ENCODE peak calls at places on chromosomes 1 and 21, in nine cellular contexts. J, X, E, D, F, K, C, Y and H are unnamed samples.

GRCh38 chr1:183237046-183237445 is 51.0 kb downstream of the LAMC2 start:
- DNase-seq in J (no peak), X (no peak), E (no peak), D (no peak), F (no peak), K (no peak), C (no peak), Y (no peak), H (no peak)

GRCh38 chr1:198903203-198903602 is 264.4 kb downstream of the PTPRC start:
- DNase-seq in J (no peak), X (no peak), E (no peak), D (peak), F (no peak), K (no peak), C (no peak), Y (no peak), H (no peak)

GRCh38 chr21:14685568-14685967 is 139.5 kb upstream of the SAMSN1 start:
- DNase-seq in J (no peak), X (no peak), E (peak), D (no peak), F (no peak), K (no peak), C (no peak), Y (no peak), H (no peak)

GRCh38 chr1:2787163-2787911 is 14.2 kb downstream of the TTC34 start:
- DNase-seq in J (peak), X (no peak), E (no peak), D (no peak), F (no peak), K (no peak), C (no peak), Y (no peak), H (no peak)

GRCh38 chr1:40248429-40248828 is 692 bp downstream of the TMCO2 start:
- DNase-seq in J (no peak), X (no peak), E (no peak), D (no peak), F (no peak), K (no peak), C (no peak), Y (no peak), H (no peak)

GRCh38 chr21:45450741-45451740 is 46.1 kb downstream of the COL18A1 start:
- DNase-seq in J (no peak), X (no peak), E (no peak), D (no peak), F (no peak), K (no peak), C (no peak), Y (no peak), H (no peak)

GRCh38 chr1:158527190-158527815 is 26.9 kb downstream of the OR6Y1 start:
- DNase-seq in J (no peak), X (no peak), E (no peak), D (no peak), F (no peak), K (no peak), C (no peak), Y (no peak), H (no peak)

GRCh38 chr1:101130673-101131072 is 105.1 kb upstream of the DPH5 start:
- DNase-seq in J (no peak), X (no peak), E (no peak), D (no peak), F (no peak), K (no peak), C (peak), Y (no peak), H (no peak)

GRCh38 chr21:37224861-37225260 is 42.3 kb downstream of the VPS26C start:
- DNase-seq in J (no peak), X (no peak), E (no peak), D (no peak), F (no peak), K (no peak), C (no peak), Y (no peak), H (no peak)

GRCh38 chr1:94124538-94124937 is 3.6 kb upstream of the ABCA4 start:
- DNase-seq in J (no peak), X (no peak), E (no peak), D (no peak), F (no peak), K (no peak), C (no peak), Y (no peak), H (no peak)

GRCh38 chr1:162196387-162196786 is 126.9 kb downstream of the NOS1AP start:
- DNase-seq in J (no peak), X (no peak), E (no peak), D (no peak), F (no peak), K (no peak), C (no peak), Y (no peak), H (no peak)

GRCh38 chr1:46580140-46580903 is 23.7 kb downstream of the MKNK1 start:
- DNase-seq in J (no peak), X (no peak), E (peak), D (no peak), F (no peak), K (no peak), C (no peak), Y (no peak), H (no peak)

GRCh38 chr1:17700981-17701870 is 53.9 kb upstream of the ACTL8 start:
- DNase-seq in J (no peak), X (no peak), E (no peak), D (no peak), F (no peak), K (no peak), C (no peak), Y (no peak), H (no peak)

GRCh38 chr1:53080041-53080440 is 18.0 kb downstream of the PODN start:
- DNase-seq in J (no peak), X (no peak), E (no peak), D (no peak), F (no peak), K (no peak), C (no peak), Y (no peak), H (no peak)

GRCh38 chr1:20837554-20838192 is 50.6 kb upstream of the HP1BP3 start:
- DNase-seq in J (no peak), X (no peak), E (no peak), D (no peak), F (no peak), K (no peak), C (no peak), Y (no peak), H (no peak)

GRCh38 chr1:72567511-72567910 is 285.2 kb upstream of the NEGR1 start:
- DNase-seq in J (no peak), X (no peak), E (no peak), D (peak), F (no peak), K (no peak), C (no peak), Y (no peak), H (no peak)

GRCh38 chr1:167291539-167292195 is 71.0 kb downstream of the POU2F1 start:
- DNase-seq in J (no peak), X (no peak), E (no peak), D (no peak), F (no peak), K (no peak), C (no peak), Y (no peak), H (no peak)

GRCh38 chr1:151596166-151596933 is 15.5 kb upstream of the SNX27 start:
- DNase-seq in J (no peak), X (no peak), E (no peak), D (no peak), F (no peak), K (no peak), C (peak), Y (no peak), H (no peak)

GRCh38 chr1:109158433-109158832 is 44.5 kb downstream of the ELAPOR1 start:
- DNase-seq in J (no peak), X (no peak), E (no peak), D (no peak), F (no peak), K (peak), C (no peak), Y (no peak), H (no peak)

GRCh38 chr1:211628446-211628845 is 47.0 kb downstream of the NEK2 start:
- DNase-seq in J (no peak), X (no peak), E (no peak), D (no peak), F (no peak), K (no peak), C (no peak), Y (no peak), H (no peak)

GRCh38 chr1:38781872-38782617 is 77.5 kb downstream of the RRAGC start:
- DNase-seq in J (no peak), X (no peak), E (no peak), D (peak), F (no peak), K (no peak), C (no peak), Y (no peak), H (no peak)

GRCh38 chr1:6157528-6158174 is 22.5 kb downstream of the CHD5 start:
- DNase-seq in J (no peak), X (no peak), E (no peak), D (peak), F (no peak), K (peak), C (peak), Y (peak), H (no peak)

GRCh38 chr1:24364975-24365678 is 46.0 kb downstream of the GRHL3 start:
- DNase-seq in J (peak), X (no peak), E (peak), D (peak), F (no peak), K (no peak), C (peak), Y (peak), H (peak)

GRCh38 chr1:17229379-17229778 is 19.5 kb upstream of the PADI3 start:
- DNase-seq in J (no peak), X (no peak), E (no peak), D (no peak), F (no peak), K (no peak), C (no peak), Y (no peak), H (no peak)

GRCh38 chr1:239169276-239169675 is 217.1 kb upstream of the CHRM3 start:
- DNase-seq in J (no peak), X (no peak), E (no peak), D (no peak), F (no peak), K (no peak), C (no peak), Y (no peak), H (no peak)

GRCh38 chr1:22673486-22674409 is 20.7 kb downstream of the C1QB start:
- DNase-seq in J (no peak), X (no peak), E (no peak), D (peak), F (no peak), K (no peak), C (peak), Y (peak), H (peak)